ENCODE peak calls at places on chromosomes 2 and 18, in five cellular contexts. One of them, this sample, is unnamed.

GRCh38 chr18:24373331-24373730 is 24.3 kb downstream of the OSBPL1A start:
- DNase-seq in breast epithelium: no peak
- DNase-seq in hepatocyte: no peak
- DNase-seq in brain microvascular endothelial cell: no peak
- DNase-seq in IMR-90: peak
- DNase-seq in this sample: no peak

GRCh38 chr2:85649201-85650190 is 18.5 kb downstream of the SFTPB start:
- DNase-seq in brain microvascular endothelial cell: no peak
- DNase-seq in IMR-90: peak
- DNase-seq in breast epithelium: no peak
- DNase-seq in hepatocyte: no peak
- DNase-seq in this sample: no peak

GRCh38 chr2:85191157-85191556 is 58.0 kb downstream of the TCF7L1 start:
- DNase-seq in IMR-90: no peak
- DNase-seq in breast epithelium: no peak
- DNase-seq in hepatocyte: no peak
- DNase-seq in brain microvascular endothelial cell: no peak
- DNase-seq in this sample: no peak

GRCh38 chr2:143402462-143402861 is 273.2 kb downstream of the ARHGAP15 start:
- DNase-seq in breast epithelium: no peak
- DNase-seq in IMR-90: no peak
- DNase-seq in brain microvascular endothelial cell: no peak
- DNase-seq in hepatocyte: no peak
- DNase-seq in this sample: no peak

GRCh38 chr18:7370812-7371211 is 139.9 kb downstream of the LRRC30 start:
- DNase-seq in brain microvascular endothelial cell: no peak
- DNase-seq in IMR-90: no peak
- DNase-seq in hepatocyte: peak
- DNase-seq in breast epithelium: no peak
- DNase-seq in this sample: no peak

GRCh38 chr2:121210691-121211090 is 74.3 kb downstream of the TFCP2L1 start:
- DNase-seq in hepatocyte: peak
- DNase-seq in brain microvascular endothelial cell: no peak
- DNase-seq in breast epithelium: no peak
- DNase-seq in IMR-90: no peak
- DNase-seq in this sample: no peak

GRCh38 chr2:98936133-98936916 is at the start of gene CRACDL:
- DNase-seq in brain microvascular endothelial cell: no peak
- DNase-seq in hepatocyte: peak
- DNase-seq in IMR-90: no peak
- DNase-seq in breast epithelium: no peak
- DNase-seq in this sample: no peak

GRCh38 chr2:7925506-7925905 is 756.4 kb upstream of the ID2 start:
- DNase-seq in IMR-90: no peak
- DNase-seq in breast epithelium: no peak
- DNase-seq in brain microvascular endothelial cell: no peak
- DNase-seq in hepatocyte: no peak
- DNase-seq in this sample: no peak

GRCh38 chr18:58552057-58552461 is 76.8 kb downstream of the ALPK2 start:
- DNase-seq in IMR-90: peak
- DNase-seq in breast epithelium: no peak
- DNase-seq in brain microvascular endothelial cell: peak
- DNase-seq in hepatocyte: peak
- DNase-seq in this sample: no peak

GRCh38 chr2:230666885-230667712 is 45.5 kb upstream of the CAB39 start:
- DNase-seq in hepatocyte: no peak
- DNase-seq in IMR-90: peak
- DNase-seq in breast epithelium: no peak
- DNase-seq in brain microvascular endothelial cell: peak
- DNase-seq in this sample: no peak

GRCh38 chr2:84022810-84023431 is 436.2 kb downstream of the SUCLG1 start:
- DNase-seq in breast epithelium: no peak
- DNase-seq in hepatocyte: peak
- DNase-seq in IMR-90: peak
- DNase-seq in brain microvascular endothelial cell: peak
- DNase-seq in this sample: no peak

GRCh38 chr2:9941196-9941995 is 10.1 kb upstream of the GRHL1 start:
- DNase-seq in hepatocyte: peak
- DNase-seq in IMR-90: peak
- DNase-seq in brain microvascular endothelial cell: peak
- DNase-seq in breast epithelium: no peak
- DNase-seq in this sample: no peak

GRCh38 chr2:100292022-100292580 is 30.2 kb downstream of the LONRF2 start:
- DNase-seq in hepatocyte: peak
- DNase-seq in IMR-90: peak
- DNase-seq in brain microvascular endothelial cell: peak
- DNase-seq in breast epithelium: peak
- DNase-seq in this sample: peak

GRCh38 chr2:217016829-217017228 is 157.0 kb upstream of the TNP1 start:
- DNase-seq in hepatocyte: no peak
- DNase-seq in brain microvascular endothelial cell: no peak
- DNase-seq in IMR-90: peak
- DNase-seq in breast epithelium: no peak
- DNase-seq in this sample: no peak

GRCh38 chr2:85266424-85267041 is 61.3 kb downstream of the TGOLN2 start:
- DNase-seq in brain microvascular endothelial cell: peak
- DNase-seq in hepatocyte: peak
- DNase-seq in breast epithelium: no peak
- DNase-seq in IMR-90: peak
- DNase-seq in this sample: no peak

GRCh38 chr2:152513681-152514080 is 178.7 kb downstream of the FMNL2 start:
- DNase-seq in hepatocyte: no peak
- DNase-seq in brain microvascular endothelial cell: peak
- DNase-seq in IMR-90: peak
- DNase-seq in breast epithelium: no peak
- DNase-seq in this sample: no peak

GRCh38 chr18:25843791-25844190 is 246.6 kb downstream of the SS18 start:
- DNase-seq in breast epithelium: no peak
- DNase-seq in brain microvascular endothelial cell: no peak
- DNase-seq in hepatocyte: no peak
- DNase-seq in IMR-90: no peak
- DNase-seq in this sample: no peak

GRCh38 chr2:48504647-48505327 is 25.2 kb upstream of the STON1 start:
- DNase-seq in hepatocyte: peak
- DNase-seq in breast epithelium: no peak
- DNase-seq in IMR-90: peak
- DNase-seq in brain microvascular endothelial cell: peak
- DNase-seq in this sample: no peak

GRCh38 chr2:126368778-126369177 is 287.2 kb upstream of the GYPC start:
- DNase-seq in IMR-90: no peak
- DNase-seq in brain microvascular endothelial cell: no peak
- DNase-seq in breast epithelium: no peak
- DNase-seq in hepatocyte: no peak
- DNase-seq in this sample: no peak

GRCh38 chr2:204825054-204825453 is 279.8 kb downstream of the PARD3B start:
- DNase-seq in IMR-90: peak
- DNase-seq in brain microvascular endothelial cell: peak
- DNase-seq in hepatocyte: peak
- DNase-seq in breast epithelium: no peak
- DNase-seq in this sample: no peak

GRCh38 chr18:40769786-40770185 is 1185.2 kb upstream of the PIK3C3 start:
- DNase-seq in IMR-90: no peak
- DNase-seq in breast epithelium: no peak
- DNase-seq in hepatocyte: no peak
- DNase-seq in brain microvascular endothelial cell: no peak
- DNase-seq in this sample: no peak

GRCh38 chr2:107627164-107627563 is 199.5 kb upstream of the RGPD4 start:
- DNase-seq in hepatocyte: no peak
- DNase-seq in IMR-90: no peak
- DNase-seq in breast epithelium: no peak
- DNase-seq in brain microvascular endothelial cell: peak
- DNase-seq in this sample: no peak

GRCh38 chr2:38377501-38378258 is 607 bp upstream of the ATL2 start:
- DNase-seq in IMR-90: peak
- DNase-seq in breast epithelium: no peak
- DNase-seq in hepatocyte: peak
- DNase-seq in brain microvascular endothelial cell: peak
- DNase-seq in this sample: no peak

GRCh38 chr2:136112317-136112891 is 5.5 kb downstream of the CXCR4 start:
- DNase-seq in brain microvascular endothelial cell: no peak
- DNase-seq in hepatocyte: no peak
- DNase-seq in IMR-90: no peak
- DNase-seq in breast epithelium: no peak
- DNase-seq in this sample: peak

GRCh38 chr2:171762879-171763573 is 75.8 kb downstream of the DYNC1I2 start:
- DNase-seq in IMR-90: peak
- DNase-seq in brain microvascular endothelial cell: peak
- DNase-seq in hepatocyte: no peak
- DNase-seq in breast epithelium: no peak
- DNase-seq in this sample: no peak

GRCh38 chr2:96945011-96945410 is 41.4 kb downstream of the FAM178B start:
- DNase-seq in hepatocyte: no peak
- DNase-seq in brain microvascular endothelial cell: no peak
- DNase-seq in breast epithelium: no peak
- DNase-seq in IMR-90: no peak
- DNase-seq in this sample: peak

GRCh38 chr2:120661551-120661950 is 74.1 kb upstream of the GLI2 start:
- DNase-seq in breast epithelium: peak
- DNase-seq in IMR-90: no peak
- DNase-seq in brain microvascular endothelial cell: no peak
- DNase-seq in hepatocyte: peak
- DNase-seq in this sample: peak

GRCh38 chr2:85503611-85504433 is 35.1 kb upstream of the MAT2A start:
- DNase-seq in IMR-90: peak
- DNase-seq in hepatocyte: no peak
- DNase-seq in breast epithelium: no peak
- DNase-seq in brain microvascular endothelial cell: no peak
- DNase-seq in this sample: no peak

GRCh38 chr2:143246246-143246645 is 117.0 kb downstream of the ARHGAP15 start:
- DNase-seq in IMR-90: no peak
- DNase-seq in hepatocyte: no peak
- DNase-seq in brain microvascular endothelial cell: no peak
- DNase-seq in breast epithelium: no peak
- DNase-seq in this sample: no peak

GRCh38 chr2:165369131-165369935 is 100.2 kb upstream of the CSRNP3 start:
- DNase-seq in brain microvascular endothelial cell: no peak
- DNase-seq in IMR-90: no peak
- DNase-seq in hepatocyte: peak
- DNase-seq in breast epithelium: peak
- DNase-seq in this sample: peak
- H3K27ac ChIP-seq in brain microvascular endothelial cell: no peak
- H3K27ac ChIP-seq in IMR-90: no peak
- H3K27ac ChIP-seq in hepatocyte: peak
- H3K27ac ChIP-seq in breast epithelium: peak
- H3K27ac ChIP-seq in this sample: no peak

DNA sequence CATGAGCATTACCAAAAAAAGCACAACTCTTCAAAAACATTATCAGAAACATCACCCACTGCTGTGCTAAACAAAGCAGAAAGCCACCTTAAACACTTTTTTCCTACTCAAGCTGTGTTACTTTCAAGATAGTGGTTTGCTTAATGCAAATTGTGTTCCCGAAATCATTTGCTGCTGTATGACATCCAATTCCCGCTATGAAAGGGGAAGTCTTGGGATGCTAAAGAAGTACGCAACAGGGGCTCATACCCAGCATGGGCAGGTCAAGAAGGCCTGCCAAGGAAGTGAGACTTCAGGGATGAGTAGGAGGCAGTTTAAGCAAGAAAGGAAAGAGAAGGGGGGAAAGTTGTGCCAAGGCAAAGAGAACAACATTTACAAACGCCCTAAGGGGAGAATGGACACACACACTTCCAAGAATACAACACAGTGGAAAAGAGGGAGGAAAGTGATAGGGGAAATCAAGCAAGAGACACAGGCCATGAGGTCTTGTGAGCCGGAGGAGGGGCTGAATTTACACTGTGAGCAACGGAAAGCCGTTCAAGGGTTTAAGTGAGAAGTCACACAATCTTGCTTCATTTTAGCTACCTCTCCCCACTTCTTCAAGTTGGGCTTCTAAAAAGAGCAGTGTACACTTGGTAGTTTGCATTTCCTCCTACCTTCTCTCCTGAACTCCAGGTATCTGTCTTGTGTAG is 4.1 kb downstream of the PTPN2 start:
- DNase-seq in IMR-90: no peak
- DNase-seq in hepatocyte: no peak
- DNase-seq in brain microvascular endothelial cell: no peak
- DNase-seq in breast epithelium: no peak
- DNase-seq in this sample: no peak
- H3K27ac ChIP-seq in IMR-90: no peak
- H3K27ac ChIP-seq in hepatocyte: no peak
- H3K27ac ChIP-seq in brain microvascular endothelial cell: no peak
- H3K27ac ChIP-seq in breast epithelium: peak
- H3K27ac ChIP-seq in this sample: no peak

GRCh38 chr2:168528016-168528415 is 71.9 kb downstream of the CERS6 start:
- DNase-seq in breast epithelium: no peak
- DNase-seq in brain microvascular endothelial cell: no peak
- DNase-seq in IMR-90: no peak
- DNase-seq in hepatocyte: no peak
- DNase-seq in this sample: no peak

GRCh38 chr2:168529054-168529833 is 73.2 kb downstream of the CERS6 start:
- DNase-seq in breast epithelium: no peak
- DNase-seq in hepatocyte: no peak
- DNase-seq in brain microvascular endothelial cell: no peak
- DNase-seq in IMR-90: no peak
- DNase-seq in this sample: no peak

GRCh38 chr2:168528469-168528868 is 72.4 kb downstream of the CERS6 start:
- DNase-seq in breast epithelium: no peak
- DNase-seq in hepatocyte: no peak
- DNase-seq in IMR-90: peak
- DNase-seq in brain microvascular endothelial cell: no peak
- DNase-seq in this sample: no peak

GRCh38 chr2:168530980-168531379 is 74.9 kb downstream of the CERS6 start:
- DNase-seq in hepatocyte: no peak
- DNase-seq in IMR-90: peak
- DNase-seq in breast epithelium: no peak
- DNase-seq in brain microvascular endothelial cell: no peak
- DNase-seq in this sample: no peak

GRCh38 chr2:168529900-168530561 is 74.0 kb downstream of the CERS6 start:
- DNase-seq in breast epithelium: no peak
- DNase-seq in IMR-90: no peak
- DNase-seq in hepatocyte: no peak
- DNase-seq in brain microvascular endothelial cell: peak
- DNase-seq in this sample: no peak
- H3K27ac ChIP-seq in breast epithelium: peak
- H3K27ac ChIP-seq in IMR-90: no peak
- H3K27ac ChIP-seq in hepatocyte: peak
- H3K27ac ChIP-seq in brain microvascular endothelial cell: peak
- H3K27ac ChIP-seq in this sample: no peak

DNA sequence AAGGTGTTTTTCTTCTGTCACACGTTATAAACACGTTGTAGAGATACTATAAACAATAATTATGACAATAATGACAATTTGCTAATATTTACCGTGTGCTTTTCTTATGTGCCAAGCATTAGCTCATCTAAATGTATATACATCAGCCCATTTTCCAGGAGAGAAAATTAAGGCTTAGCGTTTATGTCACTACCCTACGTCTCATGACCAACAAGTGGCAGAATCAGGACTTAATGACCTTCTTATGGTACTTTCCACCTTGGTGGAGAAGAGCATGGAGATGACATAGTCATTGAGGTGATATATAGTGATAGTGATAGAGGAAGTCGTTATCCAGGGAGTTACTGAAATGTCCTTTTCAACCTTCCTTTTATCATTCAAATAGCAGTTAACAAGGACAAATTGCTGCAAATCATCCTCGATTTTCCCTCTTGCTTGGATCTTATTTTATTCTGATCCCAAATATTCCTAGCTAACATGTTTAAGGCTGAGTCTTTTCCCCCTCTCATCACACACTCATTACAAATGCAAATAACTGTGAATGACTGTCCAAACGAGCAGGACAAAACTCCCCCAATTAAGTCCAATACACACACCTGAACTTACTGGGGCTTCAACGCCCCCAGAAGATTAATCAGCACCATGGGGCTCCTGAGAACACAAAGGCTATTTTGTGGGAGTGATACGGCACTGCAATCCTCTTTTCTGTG is 27.3 kb downstream of the SPRED2 start:
- DNase-seq in IMR-90: no peak
- DNase-seq in breast epithelium: no peak
- DNase-seq in brain microvascular endothelial cell: no peak
- DNase-seq in hepatocyte: no peak
- DNase-seq in this sample: no peak
- H3K27ac ChIP-seq in IMR-90: no peak
- H3K27ac ChIP-seq in breast epithelium: peak
- H3K27ac ChIP-seq in brain microvascular endothelial cell: no peak
- H3K27ac ChIP-seq in hepatocyte: peak
- H3K27ac ChIP-seq in this sample: no peak